ENCODE peak calls at places on chromosomes 5 and 9, in eight cellular contexts. One of them, this sample, is unnamed.
A peak's percentile ranks its signal among the peaks of the same experiment; 100 is the strongest.

GRCh38 chr9:133571896-133572595 is 37.1 kb downstream of the FAM163B start:
- DNase-seq in A549: no peak
- DNase-seq in spleen: no peak
- DNase-seq in stomach: no peak
- DNase-seq in CD4-positive, alpha-beta memory T cell: no peak
- DNase-seq in fibroblast of the aortic adventitia: no peak
- DNase-seq in kidney: no peak
- DNase-seq in mesendoderm: no peak
- DNase-seq in this sample: no peak

GRCh38 chr5:32420506-32420905 is 24.0 kb downstream of the ZFR start:
- DNase-seq in mesendoderm: no peak
- DNase-seq in CD4-positive, alpha-beta memory T cell: no peak
- DNase-seq in stomach: no peak
- DNase-seq in spleen: no peak
- DNase-seq in fibroblast of the aortic adventitia: peak; percentile 35
- DNase-seq in kidney: no peak
- DNase-seq in A549: no peak
- DNase-seq in this sample: no peak

GRCh38 chr5:127705120-127705892 is 2.1 kb downstream of the CCDC192 start:
- DNase-seq in mesendoderm: peak; percentile 62
- DNase-seq in stomach: no peak
- DNase-seq in spleen: no peak
- DNase-seq in CD4-positive, alpha-beta memory T cell: no peak
- DNase-seq in A549: peak; percentile 64
- DNase-seq in kidney: no peak
- DNase-seq in fibroblast of the aortic adventitia: peak; percentile 90
- DNase-seq in this sample: no peak

GRCh38 chr9:131727795-131728545 is 11.9 kb downstream of the RAPGEF1 start:
- DNase-seq in A549: no peak
- DNase-seq in kidney: no peak
- DNase-seq in mesendoderm: peak; percentile 29
- DNase-seq in CD4-positive, alpha-beta memory T cell: peak; percentile 24
- DNase-seq in fibroblast of the aortic adventitia: no peak
- DNase-seq in spleen: no peak
- DNase-seq in stomach: no peak
- DNase-seq in this sample: no peak

GRCh38 chr9:127177221-127177620 is 54.8 kb upstream of the ANGPTL2 start:
- DNase-seq in stomach: peak; percentile 21
- DNase-seq in CD4-positive, alpha-beta memory T cell: no peak
- DNase-seq in kidney: peak; percentile 49
- DNase-seq in spleen: peak; percentile 72
- DNase-seq in A549: no peak
- DNase-seq in mesendoderm: no peak
- DNase-seq in fibroblast of the aortic adventitia: no peak
- DNase-seq in this sample: no peak

GRCh38 chr5:156584856-156585255 is 257.9 kb downstream of the SGCD start:
- DNase-seq in spleen: no peak
- DNase-seq in fibroblast of the aortic adventitia: no peak
- DNase-seq in A549: no peak
- DNase-seq in stomach: no peak
- DNase-seq in mesendoderm: no peak
- DNase-seq in kidney: no peak
- DNase-seq in CD4-positive, alpha-beta memory T cell: no peak
- DNase-seq in this sample: no peak

GRCh38 chr9:3751125-3751758 is 225.4 kb upstream of the RFX3 start:
- DNase-seq in mesendoderm: no peak
- DNase-seq in spleen: no peak
- DNase-seq in CD4-positive, alpha-beta memory T cell: no peak
- DNase-seq in stomach: no peak
- DNase-seq in fibroblast of the aortic adventitia: peak; percentile 89
- DNase-seq in kidney: no peak
- DNase-seq in A549: peak; percentile 47
- DNase-seq in this sample: no peak

GRCh38 chr9:119273325-119273904 is 95.8 kb downstream of the BRINP1 start:
- DNase-seq in stomach: no peak
- DNase-seq in spleen: no peak
- DNase-seq in fibroblast of the aortic adventitia: no peak
- DNase-seq in kidney: no peak
- DNase-seq in CD4-positive, alpha-beta memory T cell: no peak
- DNase-seq in mesendoderm: peak; percentile 26
- DNase-seq in A549: no peak
- DNase-seq in this sample: no peak

GRCh38 chr9:131149678-131150033 is 24.3 kb downstream of the NUP214 start:
- DNase-seq in mesendoderm: no peak
- DNase-seq in kidney: no peak
- DNase-seq in fibroblast of the aortic adventitia: no peak
- DNase-seq in A549: no peak
- DNase-seq in CD4-positive, alpha-beta memory T cell: no peak
- DNase-seq in spleen: no peak
- DNase-seq in stomach: no peak
- DNase-seq in this sample: no peak

GRCh38 chr5:116573617-116574431 is 799 bp downstream of the SEMA6A start:
- DNase-seq in CD4-positive, alpha-beta memory T cell: no peak
- DNase-seq in mesendoderm: peak; percentile 41
- DNase-seq in A549: peak; percentile 7
- DNase-seq in stomach: no peak
- DNase-seq in spleen: peak; percentile 76
- DNase-seq in fibroblast of the aortic adventitia: no peak
- DNase-seq in kidney: peak; percentile 79
- DNase-seq in this sample: no peak

GRCh38 chr5:43040287-43041098 is at the start of gene ANXA2R:
- DNase-seq in spleen: peak; percentile 97
- DNase-seq in mesendoderm: peak; percentile 96
- DNase-seq in A549: peak; percentile 97
- DNase-seq in fibroblast of the aortic adventitia: peak; percentile 96
- DNase-seq in stomach: peak; percentile 88
- DNase-seq in CD4-positive, alpha-beta memory T cell: peak; percentile 94
- DNase-seq in kidney: peak; percentile 91
- DNase-seq in this sample: no peak

GRCh38 chr9:69818946-69819345 is 1.7 kb upstream of the CFAP95 start:
- DNase-seq in A549: no peak
- DNase-seq in stomach: no peak
- DNase-seq in fibroblast of the aortic adventitia: no peak
- DNase-seq in mesendoderm: no peak
- DNase-seq in spleen: no peak
- DNase-seq in CD4-positive, alpha-beta memory T cell: no peak
- DNase-seq in kidney: no peak
- DNase-seq in this sample: no peak

GRCh38 chr5:87127956-87128687 is 139.6 kb upstream of the RASA1 start:
- DNase-seq in CD4-positive, alpha-beta memory T cell: no peak
- DNase-seq in kidney: no peak
- DNase-seq in spleen: no peak
- DNase-seq in stomach: no peak
- DNase-seq in fibroblast of the aortic adventitia: no peak
- DNase-seq in A549: no peak
- DNase-seq in mesendoderm: no peak
- DNase-seq in this sample: no peak

GRCh38 chr5:135156715-135157404 is 122.8 kb upstream of the PITX1 start:
- DNase-seq in kidney: no peak
- DNase-seq in spleen: no peak
- DNase-seq in stomach: no peak
- DNase-seq in mesendoderm: no peak
- DNase-seq in A549: no peak
- DNase-seq in fibroblast of the aortic adventitia: no peak
- DNase-seq in CD4-positive, alpha-beta memory T cell: no peak
- DNase-seq in this sample: peak; percentile 37

GRCh38 chr9:20980713-20981481 is 50.5 kb downstream of the HACD4 start:
- DNase-seq in fibroblast of the aortic adventitia: peak; percentile 84
- DNase-seq in kidney: no peak
- DNase-seq in A549: no peak
- DNase-seq in spleen: no peak
- DNase-seq in stomach: no peak
- DNase-seq in mesendoderm: no peak
- DNase-seq in CD4-positive, alpha-beta memory T cell: no peak
- DNase-seq in this sample: no peak

GRCh38 chr5:123856736-123857135 is 344.8 kb downstream of the CSNK1G3 start:
- DNase-seq in mesendoderm: no peak
- DNase-seq in kidney: no peak
- DNase-seq in A549: no peak
- DNase-seq in CD4-positive, alpha-beta memory T cell: no peak
- DNase-seq in spleen: no peak
- DNase-seq in fibroblast of the aortic adventitia: peak; percentile 4
- DNase-seq in stomach: no peak
- DNase-seq in this sample: no peak

GRCh38 chr5:635321-636055 is 23.3 kb downstream of the CEP72 start:
- DNase-seq in CD4-positive, alpha-beta memory T cell: no peak
- DNase-seq in mesendoderm: no peak
- DNase-seq in fibroblast of the aortic adventitia: no peak
- DNase-seq in A549: no peak
- DNase-seq in spleen: peak; percentile 28
- DNase-seq in kidney: peak; percentile 58
- DNase-seq in stomach: no peak
- DNase-seq in this sample: no peak

GRCh38 chr5:17316973-17317459 is 99.6 kb downstream of the BASP1 start:
- DNase-seq in mesendoderm: no peak
- DNase-seq in CD4-positive, alpha-beta memory T cell: no peak
- DNase-seq in stomach: no peak
- DNase-seq in A549: peak; percentile 39
- DNase-seq in kidney: no peak
- DNase-seq in spleen: no peak
- DNase-seq in fibroblast of the aortic adventitia: no peak
- DNase-seq in this sample: no peak

GRCh38 chr9:85425153-85425611 is 316.6 kb downstream of the AGTPBP1 start:
- DNase-seq in mesendoderm: peak; percentile 93
- DNase-seq in CD4-positive, alpha-beta memory T cell: no peak
- DNase-seq in fibroblast of the aortic adventitia: peak; percentile 35
- DNase-seq in stomach: peak; percentile 55
- DNase-seq in A549: peak; percentile 62
- DNase-seq in spleen: no peak
- DNase-seq in kidney: peak; percentile 83
- DNase-seq in this sample: no peak

GRCh38 chr5:151237685-151238084 is 13.8 kb upstream of the CCDC69 start:
- DNase-seq in A549: no peak
- DNase-seq in stomach: no peak
- DNase-seq in spleen: no peak
- DNase-seq in mesendoderm: no peak
- DNase-seq in fibroblast of the aortic adventitia: no peak
- DNase-seq in CD4-positive, alpha-beta memory T cell: no peak
- DNase-seq in kidney: no peak
- DNase-seq in this sample: no peak
- H3K4me3 ChIP-seq in A549: no peak overlapping the region
- H3K4me3 ChIP-seq in stomach: no peak overlapping the region
- H3K4me3 ChIP-seq in spleen: no peak overlapping the region
- H3K4me3 ChIP-seq in mesendoderm: no peak overlapping the region
- H3K4me3 ChIP-seq in fibroblast of the aortic adventitia: no peak overlapping the region
- H3K4me3 ChIP-seq in CD4-positive, alpha-beta memory T cell: no peak overlapping the region
- H3K4me3 ChIP-seq in kidney: no peak overlapping the region
- H3K4me3 ChIP-seq in this sample: no peak overlapping the region

DNA sequence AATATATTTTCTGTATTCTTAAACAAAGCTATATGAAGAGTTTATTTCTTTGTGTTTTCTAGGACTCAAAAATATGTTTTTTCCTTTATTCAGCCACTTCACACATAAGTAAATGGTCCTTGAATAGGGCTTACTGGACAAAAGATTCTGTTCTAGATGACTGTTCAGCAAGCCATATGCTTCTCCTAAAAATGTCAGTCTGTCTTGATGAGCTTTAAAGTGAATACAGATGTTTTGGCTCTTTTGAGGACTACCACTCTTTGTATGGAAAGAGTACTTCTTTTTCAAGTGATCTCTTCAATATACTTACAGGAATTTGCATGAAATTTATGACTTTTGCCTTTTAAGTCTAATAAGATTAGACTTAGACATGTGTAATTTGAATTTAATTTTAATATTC is 8.4 kb downstream of the NDUFS4 start:
- DNase-seq in kidney: no peak
- DNase-seq in mesendoderm: no peak
- DNase-seq in fibroblast of the aortic adventitia: peak; percentile 61
- DNase-seq in CD4-positive, alpha-beta memory T cell: no peak
- DNase-seq in A549: no peak
- DNase-seq in stomach: no peak
- DNase-seq in spleen: no peak
- DNase-seq in this sample: no peak
- H3K4me3 ChIP-seq in kidney: no peak overlapping the region
- H3K4me3 ChIP-seq in mesendoderm: no peak overlapping the region
- H3K4me3 ChIP-seq in fibroblast of the aortic adventitia: no peak overlapping the region
- H3K4me3 ChIP-seq in CD4-positive, alpha-beta memory T cell: no peak overlapping the region
- H3K4me3 ChIP-seq in A549: no peak overlapping the region
- H3K4me3 ChIP-seq in stomach: no peak overlapping the region
- H3K4me3 ChIP-seq in spleen: no peak overlapping the region
- H3K4me3 ChIP-seq in this sample: no peak overlapping the region

DNA sequence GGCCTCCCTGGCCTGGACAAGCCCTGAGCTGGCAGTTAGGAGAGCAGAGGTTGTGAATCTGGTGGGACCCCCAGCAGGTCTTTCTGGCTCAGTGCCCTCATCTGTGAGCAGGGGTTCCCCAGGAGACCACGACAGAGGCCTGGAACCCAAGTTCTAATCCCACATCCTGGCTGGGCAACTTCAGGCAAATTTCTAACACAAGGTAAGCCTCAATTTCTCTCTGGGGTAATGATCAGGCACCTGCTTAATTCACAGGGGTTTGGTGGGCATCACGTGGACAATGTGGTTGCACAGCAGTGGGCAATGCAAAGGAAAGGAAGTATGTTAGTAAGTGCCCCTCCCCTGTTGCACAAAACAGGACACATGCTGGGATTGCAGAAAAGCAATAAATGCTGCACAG is 1.9 kb upstream of the KCNIP1 start:
- DNase-seq in CD4-positive, alpha-beta memory T cell: no peak
- DNase-seq in A549: no peak
- DNase-seq in kidney: no peak
- DNase-seq in stomach: no peak
- DNase-seq in spleen: no peak
- DNase-seq in mesendoderm: no peak
- DNase-seq in fibroblast of the aortic adventitia: no peak
- DNase-seq in this sample: no peak
- H3K4me3 ChIP-seq in CD4-positive, alpha-beta memory T cell: no peak overlapping the region
- H3K4me3 ChIP-seq in A549: no peak overlapping the region
- H3K4me3 ChIP-seq in kidney: no peak overlapping the region
- H3K4me3 ChIP-seq in stomach: no peak overlapping the region
- H3K4me3 ChIP-seq in spleen: no peak overlapping the region
- H3K4me3 ChIP-seq in mesendoderm: no peak overlapping the region
- H3K4me3 ChIP-seq in fibroblast of the aortic adventitia: no peak overlapping the region
- H3K4me3 ChIP-seq in this sample: no peak overlapping the region

GRCh38 chr5:11902304-11902703 is 1.9 kb downstream of the CTNND2 start:
- DNase-seq in stomach: no peak
- DNase-seq in mesendoderm: no peak
- DNase-seq in CD4-positive, alpha-beta memory T cell: no peak
- DNase-seq in A549: no peak
- DNase-seq in kidney: no peak
- DNase-seq in fibroblast of the aortic adventitia: no peak
- DNase-seq in spleen: no peak
- DNase-seq in this sample: no peak

GRCh38 chr5:11905209-11905608 is 963 bp upstream of the CTNND2 start:
- DNase-seq in mesendoderm: no peak
- DNase-seq in stomach: no peak
- DNase-seq in A549: no peak
- DNase-seq in spleen: no peak
- DNase-seq in kidney: no peak
- DNase-seq in CD4-positive, alpha-beta memory T cell: no peak
- DNase-seq in fibroblast of the aortic adventitia: no peak
- DNase-seq in this sample: no peak

GRCh38 chr5:11904270-11904906 is at the start of gene CTNND2:
- DNase-seq in mesendoderm: peak; percentile 92
- DNase-seq in kidney: no peak
- DNase-seq in CD4-positive, alpha-beta memory T cell: no peak
- DNase-seq in spleen: peak; percentile 76
- DNase-seq in stomach: no peak
- DNase-seq in A549: peak; percentile 24
- DNase-seq in fibroblast of the aortic adventitia: no peak
- DNase-seq in this sample: no peak

GRCh38 chr5:11903614-11904269 is 504 bp downstream of the CTNND2 start:
- DNase-seq in A549: peak; percentile 23
- DNase-seq in stomach: no peak
- DNase-seq in fibroblast of the aortic adventitia: no peak
- DNase-seq in spleen: peak; percentile 82
- DNase-seq in mesendoderm: peak; percentile 69
- DNase-seq in kidney: no peak
- DNase-seq in CD4-positive, alpha-beta memory T cell: no peak
- DNase-seq in this sample: no peak

GRCh38 chr5:11903121-11903613 is 1.1 kb downstream of the CTNND2 start:
- DNase-seq in fibroblast of the aortic adventitia: no peak
- DNase-seq in mesendoderm: peak; percentile 20
- DNase-seq in spleen: no peak
- DNase-seq in kidney: no peak
- DNase-seq in CD4-positive, alpha-beta memory T cell: no peak
- DNase-seq in stomach: no peak
- DNase-seq in A549: no peak
- DNase-seq in this sample: no peak
- H3K4me3 ChIP-seq in fibroblast of the aortic adventitia: no peak overlapping the region
- H3K4me3 ChIP-seq in mesendoderm: peak overlapping the region; percentile 45
- H3K4me3 ChIP-seq in spleen: peak overlapping the region; percentile 57
- H3K4me3 ChIP-seq in kidney: no peak overlapping the region
- H3K4me3 ChIP-seq in CD4-positive, alpha-beta memory T cell: no peak overlapping the region
- H3K4me3 ChIP-seq in stomach: peak overlapping the region; percentile 40
- H3K4me3 ChIP-seq in A549: peak overlapping the region; percentile 57
- H3K4me3 ChIP-seq in this sample: peak overlapping the region; percentile 46

This sample was measured in ascending aorta.